ENCODE peak calls at places on chromosome 4, in five cellular contexts. X is lower lobe of right lung, C is HepG2, P is lung, L is GM23338. J is an unnamed sample. For H3K36me3, the result is how much of the 10 kb centered on the place peaks cover.

GRCh38 chr4:101345596-101346311 is 1.6 kb downstream of the PPP3CA start:
- DNase-seq in X (peak), C (peak), P (peak), L (peak), J (peak)

GRCh38 chr4:127410201-127410600 is 222.6 kb upstream of the INTU start:
- DNase-seq in X (no peak), C (no peak), P (no peak), L (no peak), J (no peak)

GRCh38 chr4:76463568-76463967 is 28.5 kb downstream of the SHROOM3 start:
- DNase-seq in X (no peak), C (no peak), P (no peak), L (no peak), J (no peak)

GRCh38 chr4:159178147-159178541 is 75.3 kb downstream of the RAPGEF2 start:
- DNase-seq in X (no peak), C (peak), P (no peak), L (no peak), J (no peak)

GRCh38 chr4:93832097-93832496 is 3.5 kb downstream of the ATOH1 start:
- DNase-seq in X (no peak), C (no peak), P (no peak), L (peak), J (no peak)

GRCh38 chr4:80306255-80306654 is 29.3 kb upstream of the CFAP299 start:
- DNase-seq in X (no peak), C (no peak), P (no peak), L (no peak), J (peak)

GRCh38 chr4:83686166-83686565 is 150.3 kb downstream of the GPAT3 start:
- DNase-seq in X (no peak), C (no peak), P (no peak), L (no peak), J (peak)

GRCh38 chr4:9812530-9813340 is 31.3 kb downstream of the DRD5 start:
- DNase-seq in X (no peak), C (no peak), P (no peak), L (no peak), J (no peak)

GRCh38 chr4:1379351-1379781 is 26.9 kb downstream of the NKX1-1 start:
- DNase-seq in X (peak), C (no peak), P (no peak), L (no peak), J (no peak)

GRCh38 chr4:107997001-107997788 is 7.5 kb downstream of the HADH start:
- DNase-seq in X (no peak), C (no peak), P (no peak), L (no peak), J (no peak)

GRCh38 chr4:79402452-79402851 is 5.6 kb downstream of the GK2 start:
- DNase-seq in X (no peak), C (no peak), P (no peak), L (peak), J (no peak)

GRCh38 chr4:70678383-70678999 is 9.8 kb upstream of the UTP3 start:
- DNase-seq in X (no peak), C (no peak), P (no peak), L (no peak), J (no peak)

GRCh38 chr4:154465085-154465484 is 26.5 kb downstream of the DCHS2 start:
- DNase-seq in X (no peak), C (no peak), P (no peak), L (no peak), J (peak)

GRCh38 chr4:153341575-153342090 is 2.9 kb upstream of the MND1 start:
- DNase-seq in X (no peak), C (peak), P (no peak), L (no peak), J (peak)

GRCh38 chr4:182306792-182307507 is 63.7 kb downstream of the TENM3 start:
- DNase-seq in X (no peak), C (no peak), P (no peak), L (no peak), J (peak)

GRCh38 chr4:60463846-60464502 is 736.2 kb upstream of the ADGRL3 start:
- DNase-seq in X (no peak), C (peak), P (no peak), L (peak), J (peak)

GRCh38 chr4:153962311-153963039 is 173.6 kb upstream of the SFRP2 start:
- DNase-seq in X (no peak), C (no peak), P (no peak), L (no peak), J (no peak)

GRCh38 chr4:37453004-37453360 is 208.4 kb downstream of the NWD2 start:
- DNase-seq in X (no peak), C (peak), P (peak), L (peak), J (peak)

GRCh38 chr4:184170996-184171395 is 46.7 kb downstream of the ENPP6 start:
- DNase-seq in X (no peak), C (no peak), P (no peak), L (peak), J (peak)

GRCh38 chr4:152458801-152459302 is 77.0 kb downstream of the FBXW7 start:
- DNase-seq in X (no peak), C (peak), P (no peak), L (no peak), J (no peak)

DNA sequence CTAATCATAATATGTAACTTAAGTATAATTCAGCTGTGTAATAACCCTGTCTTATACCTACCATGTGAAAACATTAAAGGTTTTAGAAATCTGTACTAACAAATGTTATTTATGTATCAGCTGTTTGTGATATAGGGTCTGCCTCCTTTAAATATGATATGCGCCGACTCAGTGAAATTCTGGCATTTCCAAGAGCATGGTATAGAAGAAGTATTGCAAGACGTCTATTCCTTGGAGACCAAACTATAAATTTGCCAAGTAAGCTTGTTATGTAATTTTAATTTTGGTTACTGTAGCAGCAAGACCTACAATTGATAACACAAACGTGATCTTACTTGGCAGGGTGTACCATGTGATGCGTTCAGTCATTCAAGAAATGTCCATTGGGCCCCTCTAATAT is 32.3 kb upstream of the ADAD1 start:
- DNase-seq in X (no peak), C (no peak), P (no peak), L (no peak), J (no peak)
- H3K36me3 ChIP-seq in X (half or more), C (under half), P (under half), L (under half), J (under half)

GRCh38 chr4:118825799-118826198 is 10.1 kb downstream of the SEC24D start:
- DNase-seq in X (no peak), C (no peak), P (no peak), L (no peak), J (no peak)
- H3K36me3 ChIP-seq in X (half or more), C (under half), P (under half), L (under half), J (under half)

DNA sequence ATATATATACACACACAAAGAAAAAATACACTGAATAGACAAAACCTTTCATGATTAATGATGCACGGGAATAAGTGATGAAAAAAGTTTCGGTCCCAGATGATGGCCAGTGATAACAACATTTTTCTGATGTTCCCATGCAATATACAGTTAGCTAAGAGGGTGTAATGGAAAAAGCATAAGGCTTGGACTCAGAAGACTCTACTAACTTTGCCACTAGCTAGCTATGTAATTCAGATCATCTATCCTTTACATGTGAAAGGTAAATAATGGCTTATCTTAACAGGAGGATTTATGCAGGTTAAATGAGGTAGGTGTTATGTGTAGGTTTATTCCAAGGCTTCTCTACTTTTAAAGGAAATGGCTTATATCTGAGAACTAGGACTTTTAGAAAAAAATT is 4.3 kb downstream of the RPS3A start:
- DNase-seq in X (no peak), C (no peak), P (no peak), L (no peak), J (no peak)
- H3K36me3 ChIP-seq in X (half or more), C (under half), P (under half), L (half or more), J (under half)

GRCh38 chr4:16636304-16636703 is 262.1 kb downstream of the LDB2 start:
- DNase-seq in X (no peak), C (no peak), P (no peak), L (no peak), J (no peak)
- H3K36me3 ChIP-seq in X (under half), C (under half), P (under half), L (under half), J (under half)

GRCh38 chr4:2662598-2662997 is 93.5 kb downstream of the TNIP2 start:
- DNase-seq in X (no peak), C (no peak), P (no peak), L (no peak), J (peak)
- H3K36me3 ChIP-seq in X (half or more), C (half or more), P (under half), L (under half), J (under half)

J was measured in bronchial epithelial cell.